ENCODE peak calls at places on chromosomes 3 and 15, in nine cellular contexts. Z is mammary epithelial cell, W is HFF-Myc, S is brain microvascular endothelial cell, J is fibroblast of pulmonary artery, M is pancreas, U is tibial artery, Y is A673, B is uterus. H is an unnamed sample.

GRCh38 chr3:175980731-175981130 is 1121.6 kb downstream of the NAALADL2 start:
- DNase-seq in J (peak; percentile 6), U (no peak), W (no peak), Y (no peak), M (no peak), S (no peak), B (no peak), Z (no peak), H (no peak)

GRCh38 chr15:44489464-44489863 is 47.5 kb upstream of the EIF3J start:
- DNase-seq in S (peak; percentile 74), J (peak; percentile 78), Y (peak; percentile 21), M (no peak), B (no peak), Z (peak; percentile 77), U (no peak), W (peak; percentile 56), H (no peak)

GRCh38 chr3:172627057-172627809 is 83.6 kb downstream of the NCEH1 start:
- DNase-seq in J (peak; percentile 81), U (no peak), B (no peak), Y (no peak), S (no peak), W (no peak), Z (peak; percentile 37), M (no peak), H (no peak)

GRCh38 chr15:83940136-83940535 is 286.2 kb downstream of the ADAMTSL3 start:
- DNase-seq in U (no peak), Y (no peak), B (no peak), M (no peak), S (no peak), J (no peak), Z (no peak), W (no peak), H (peak; percentile 76)

GRCh38 chr3:143482106-143483088 is 362.8 kb downstream of the CHST2 start:
- DNase-seq in M (no peak), Y (no peak), Z (no peak), W (no peak), U (no peak), J (no peak), B (no peak), S (no peak), H (peak; percentile 35)

GRCh38 chr3:195253981-195254432 is 17.0 kb downstream of the XXYLT1 start:
- DNase-seq in Z (no peak), J (no peak), M (no peak), W (no peak), U (no peak), Y (no peak), S (no peak), B (no peak), H (no peak)

GRCh38 chr3:55813268-55814097 is 326.4 kb upstream of the WNT5A start:
- DNase-seq in U (no peak), Y (no peak), M (no peak), S (no peak), J (no peak), B (no peak), Z (no peak), W (no peak), H (no peak)

GRCh38 chr15:49832421-49832980 is 211.7 kb downstream of the DTWD1 start:
- DNase-seq in S (peak; percentile 21), M (peak; percentile 66), J (peak; percentile 34), Z (no peak), Y (no peak), U (no peak), W (no peak), B (no peak), H (peak; percentile 5)

GRCh38 chr3:12999147-13000140 is 73.8 kb downstream of the IQSEC1 start:
- DNase-seq in Z (no peak), M (no peak), S (no peak), W (no peak), B (no peak), Y (no peak), U (peak; percentile 92), J (no peak), H (peak; percentile 85)

GRCh38 chr3:123783050-123783724 is 100.9 kb downstream of the MYLK start:
- DNase-seq in U (no peak), Z (no peak), M (no peak), B (no peak), W (no peak), Y (no peak), S (no peak), J (no peak), H (no peak)

GRCh38 chr3:50508821-50509220 is 5.4 kb upstream of the CACNA2D2 start:
- DNase-seq in M (no peak), U (no peak), Y (no peak), B (no peak), S (no peak), J (no peak), Z (no peak), W (no peak), H (no peak)

GRCh38 chr3:18752273-18752934 is 327.3 kb upstream of the SATB1 start:
- DNase-seq in J (no peak), B (no peak), U (no peak), Z (no peak), W (no peak), S (no peak), M (no peak), Y (no peak), H (no peak)

DNA sequence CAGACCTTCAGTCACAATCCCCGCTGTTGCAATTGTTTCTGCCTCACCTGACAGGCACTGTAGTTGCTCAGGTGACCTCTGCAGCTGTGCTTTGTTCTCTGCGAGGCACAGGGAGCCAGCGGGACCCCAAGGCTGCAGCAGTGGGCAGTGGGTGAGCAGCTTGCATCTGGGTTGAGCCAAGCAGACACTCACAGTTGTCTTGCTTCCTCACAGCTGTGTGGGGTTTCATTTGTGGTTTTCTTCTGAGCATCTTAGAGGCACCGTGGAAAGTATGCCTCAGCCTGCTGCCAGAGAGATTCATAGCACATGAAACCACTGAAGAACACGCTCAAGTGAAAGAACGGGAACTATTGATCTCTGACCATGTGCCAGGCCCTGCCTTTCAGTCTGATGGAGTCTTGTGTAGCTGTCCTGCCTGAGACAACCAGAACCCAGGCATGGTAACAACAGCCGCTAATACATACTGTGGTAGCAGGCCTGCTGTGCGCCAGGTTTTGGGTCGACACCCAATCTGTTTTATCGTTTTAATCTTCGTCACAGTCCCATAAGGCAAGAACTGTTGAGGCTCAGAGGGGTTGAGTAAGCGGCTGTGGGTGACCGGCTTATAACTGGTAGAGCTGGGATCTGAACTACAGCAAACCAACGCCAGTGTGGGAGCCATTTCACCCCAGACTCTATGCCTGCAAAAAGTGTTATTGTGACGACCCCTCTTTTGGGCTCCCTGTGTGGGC is 33.4 kb downstream of the GRK7 start:
- DNase-seq in S (no peak), B (no peak), Z (no peak), M (no peak), U (no peak), J (no peak), W (no peak), Y (no peak), H (peak; percentile 84)
- H3K4me3 ChIP-seq in S (peak overlapping the region; percentile 44), B (peak overlapping the region; percentile 21), Z (no peak overlapping the region), M (peak overlapping the region; percentile 34), U (peak overlapping the region; percentile 55), J (no peak overlapping the region), W (no peak overlapping the region), Y (no peak overlapping the region), H (no peak overlapping the region)

GRCh38 chr3:186461141-186461540 is 83.0 kb downstream of the CRYGS start:
- DNase-seq in S (peak; percentile 62), U (no peak), Z (peak; percentile 81), J (peak; percentile 49), Y (peak; percentile 22), B (no peak), W (peak; percentile 11), M (no peak), H (no peak)

GRCh38 chr3:186465508-186465907 is 78.7 kb downstream of the CRYGS start:
- DNase-seq in U (no peak), B (no peak), M (no peak), J (no peak), S (no peak), W (no peak), Y (no peak), Z (no peak), H (no peak)

GRCh38 chr3:186466391-186466974 is 77.7 kb downstream of the CRYGS start:
- DNase-seq in Z (no peak), M (no peak), B (no peak), S (no peak), Y (no peak), J (peak; percentile 11), U (no peak), W (no peak), H (no peak)

GRCh38 chr3:186467969-186468368 is 76.2 kb downstream of the CRYGS start:
- DNase-seq in U (no peak), W (no peak), J (no peak), B (no peak), Z (no peak), Y (no peak), S (no peak), M (no peak), H (no peak)

GRCh38 chr3:186464424-186465093 is 79.6 kb downstream of the CRYGS start:
- DNase-seq in J (no peak), W (no peak), Y (no peak), M (no peak), B (no peak), U (no peak), S (no peak), Z (no peak), H (peak; percentile 49)
- TF ChIP-seq CTCF in J (peak; percentile 12), W (no peak), Y (peak; percentile 27), M (no peak), B (no peak), U (no peak), S (peak; percentile 5), Z (peak; percentile 6), H (peak; percentile 32)

GRCh38 chr15:97944724-97945123 is 15.8 kb upstream of the ARRDC4 start:
- DNase-seq in J (no peak), S (no peak), M (no peak), Y (no peak), Z (no peak), U (no peak), B (no peak), W (no peak), H (no peak)

DNA sequence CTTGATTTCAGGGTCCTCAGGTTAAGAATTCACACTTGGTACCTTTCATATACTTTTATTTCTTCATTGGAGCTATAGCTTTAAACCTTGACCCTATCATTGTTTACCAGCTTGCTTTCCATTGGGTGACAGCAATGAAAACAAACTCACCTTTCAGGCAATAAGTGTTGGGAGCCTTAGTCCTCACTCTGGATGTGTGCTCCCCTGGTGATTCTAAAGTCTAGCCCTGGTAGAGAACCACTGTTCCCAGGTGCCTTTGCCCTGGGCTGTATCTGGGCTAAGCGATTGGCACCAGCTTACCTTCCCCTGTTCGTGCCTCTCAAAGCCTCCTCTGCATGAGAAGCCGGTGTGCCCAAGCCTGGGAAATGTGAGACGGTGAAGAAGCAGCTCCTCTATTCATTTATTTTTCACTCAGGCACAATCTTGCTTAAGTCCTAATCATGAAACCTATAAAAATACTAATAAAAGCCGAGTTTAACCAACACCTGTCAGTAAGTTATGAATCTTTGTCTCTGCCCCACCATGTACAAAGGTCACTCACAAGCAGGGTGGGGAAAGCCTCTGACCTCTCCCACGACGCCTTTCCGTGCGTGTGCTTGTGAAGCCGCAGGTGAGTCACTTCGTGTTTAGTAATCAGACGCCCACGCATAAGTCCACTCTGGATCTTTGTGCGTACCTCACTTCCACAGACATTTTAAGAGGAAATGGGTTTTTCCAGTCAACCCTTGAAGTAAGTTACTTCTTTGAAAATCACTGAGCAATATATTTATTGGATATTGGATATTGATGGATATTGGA is 12.8 kb upstream of the ARRDC4 start:
- DNase-seq in W (no peak), B (no peak), J (no peak), Z (peak; percentile 42), S (no peak), Y (no peak), M (no peak), U (no peak), H (no peak)
- H3K4me3 ChIP-seq in W (no peak overlapping the region), B (no peak overlapping the region), J (no peak overlapping the region), Z (no peak overlapping the region), S (no peak overlapping the region), Y (no peak overlapping the region), M (no peak overlapping the region), U (no peak overlapping the region), H (no peak overlapping the region)

GRCh38 chr15:100383302-100384107 is 41.7 kb upstream of the ADAMTS17 start:
- DNase-seq in B (peak; percentile 18), Z (peak; percentile 23), Y (peak; percentile 2), S (peak; percentile 9), M (peak; percentile 41), U (no peak), W (no peak), J (peak; percentile 59), H (peak; percentile 44)
- TF ChIP-seq CTCF in B (peak; percentile 38), Z (peak; percentile 34), Y (no peak), S (peak; percentile 32), M (peak; percentile 12), U (peak; percentile 50), W (no peak), J (peak; percentile 54), H (peak; percentile 26)